ENCODE peak calls at places on chromosomes 16 and 17, in seven cellular contexts. One of them, this sample, is unnamed.

GRCh38 chr16:62014534-62014933 is 21.7 kb downstream of the CDH8 start:
- DNase-seq in GM04504: no peak
- DNase-seq in HFFc6: no peak
- DNase-seq in ELF-1: no peak
- DNase-seq in NCI-H460: no peak
- DNase-seq in Caki2: no peak
- DNase-seq in nephron progenitor cell: no peak
- DNase-seq in this sample: no peak

GRCh38 chr16:4011225-4011939 is 104.9 kb downstream of the ADCY9 start:
- DNase-seq in GM04504: no peak
- DNase-seq in HFFc6: no peak
- DNase-seq in ELF-1: peak
- DNase-seq in NCI-H460: no peak
- DNase-seq in Caki2: no peak
- DNase-seq in nephron progenitor cell: peak
- DNase-seq in this sample: no peak

GRCh38 chr16:11783319-11784047 is 13.6 kb downstream of the ZC3H7A start:
- DNase-seq in GM04504: no peak
- DNase-seq in HFFc6: peak
- DNase-seq in ELF-1: no peak
- DNase-seq in NCI-H460: no peak
- DNase-seq in Caki2: peak
- DNase-seq in nephron progenitor cell: no peak
- DNase-seq in this sample: no peak

GRCh38 chr17:79098282-79098867 is 23.8 kb downstream of the ENGASE start:
- DNase-seq in GM04504: no peak
- DNase-seq in HFFc6: no peak
- DNase-seq in ELF-1: peak
- DNase-seq in NCI-H460: no peak
- DNase-seq in Caki2: no peak
- DNase-seq in nephron progenitor cell: no peak
- DNase-seq in this sample: no peak

GRCh38 chr16:70529051-70529777 is 5.6 kb downstream of the SF3B3 start:
- DNase-seq in GM04504: peak
- DNase-seq in HFFc6: peak
- DNase-seq in ELF-1: no peak
- DNase-seq in NCI-H460: peak
- DNase-seq in Caki2: peak
- DNase-seq in nephron progenitor cell: no peak
- DNase-seq in this sample: peak

GRCh38 chr16:57354311-57354710 is 4.3 kb upstream of the CCL22 start:
- DNase-seq in GM04504: no peak
- DNase-seq in HFFc6: no peak
- DNase-seq in ELF-1: no peak
- DNase-seq in NCI-H460: no peak
- DNase-seq in Caki2: no peak
- DNase-seq in nephron progenitor cell: no peak
- DNase-seq in this sample: no peak

GRCh38 chr16:13957197-13958078 is 37.5 kb downstream of the ERCC4 start:
- DNase-seq in GM04504: peak
- DNase-seq in HFFc6: peak
- DNase-seq in ELF-1: peak
- DNase-seq in NCI-H460: peak
- DNase-seq in Caki2: peak
- DNase-seq in nephron progenitor cell: peak
- DNase-seq in this sample: peak

GRCh38 chr17:64036198-64036922 is 15.9 kb upstream of the ICAM2 start:
- DNase-seq in GM04504: no peak
- DNase-seq in HFFc6: no peak
- DNase-seq in ELF-1: peak
- DNase-seq in NCI-H460: no peak
- DNase-seq in Caki2: no peak
- DNase-seq in nephron progenitor cell: no peak
- DNase-seq in this sample: no peak

GRCh38 chr17:68516732-68517131 is 4.5 kb downstream of the PRKAR1A start:
- DNase-seq in GM04504: no peak
- DNase-seq in HFFc6: no peak
- DNase-seq in ELF-1: no peak
- DNase-seq in NCI-H460: no peak
- DNase-seq in Caki2: no peak
- DNase-seq in nephron progenitor cell: no peak
- DNase-seq in this sample: no peak

GRCh38 chr17:15121426-15121825 is 143.7 kb downstream of the PMP22 start:
- DNase-seq in GM04504: peak
- DNase-seq in HFFc6: no peak
- DNase-seq in ELF-1: no peak
- DNase-seq in NCI-H460: no peak
- DNase-seq in Caki2: no peak
- DNase-seq in nephron progenitor cell: no peak
- DNase-seq in this sample: peak

GRCh38 chr17:1050246-1050995 is 53.5 kb downstream of the TIMM22 start:
- DNase-seq in GM04504: no peak
- DNase-seq in HFFc6: no peak
- DNase-seq in ELF-1: no peak
- DNase-seq in NCI-H460: no peak
- DNase-seq in Caki2: no peak
- DNase-seq in nephron progenitor cell: no peak
- DNase-seq in this sample: no peak

GRCh38 chr17:82528484-82529265 is 9.1 kb downstream of the FOXK2 start:
- DNase-seq in GM04504: peak
- DNase-seq in HFFc6: peak
- DNase-seq in ELF-1: peak
- DNase-seq in NCI-H460: peak
- DNase-seq in Caki2: peak
- DNase-seq in nephron progenitor cell: peak
- DNase-seq in this sample: no peak

GRCh38 chr16:23500212-23500865 is 10.0 kb downstream of the GGA2 start:
- DNase-seq in GM04504: no peak
- DNase-seq in HFFc6: no peak
- DNase-seq in ELF-1: no peak
- DNase-seq in NCI-H460: no peak
- DNase-seq in Caki2: no peak
- DNase-seq in nephron progenitor cell: no peak
- DNase-seq in this sample: no peak

GRCh38 chr17:51734462-51734861 is 424.1 kb downstream of the CA10 start:
- DNase-seq in GM04504: no peak
- DNase-seq in HFFc6: no peak
- DNase-seq in ELF-1: peak
- DNase-seq in NCI-H460: no peak
- DNase-seq in Caki2: no peak
- DNase-seq in nephron progenitor cell: peak
- DNase-seq in this sample: no peak

GRCh38 chr17:50562266-50563094 is 2.0 kb downstream of the CACNA1G start:
- DNase-seq in GM04504: no peak
- DNase-seq in HFFc6: no peak
- DNase-seq in ELF-1: no peak
- DNase-seq in NCI-H460: no peak
- DNase-seq in Caki2: no peak
- DNase-seq in nephron progenitor cell: no peak
- DNase-seq in this sample: no peak

GRCh38 chr16:49649013-49649785 is 206.7 kb downstream of the ZNF423 start:
- DNase-seq in GM04504: no peak
- DNase-seq in HFFc6: no peak
- DNase-seq in ELF-1: no peak
- DNase-seq in NCI-H460: no peak
- DNase-seq in Caki2: no peak
- DNase-seq in nephron progenitor cell: no peak
- DNase-seq in this sample: no peak

GRCh38 chr17:39665642-39666221 is 583 bp downstream of the TCAP start:
- DNase-seq in GM04504: no peak
- DNase-seq in HFFc6: no peak
- DNase-seq in ELF-1: no peak
- DNase-seq in NCI-H460: no peak
- DNase-seq in Caki2: no peak
- DNase-seq in nephron progenitor cell: no peak
- DNase-seq in this sample: no peak

GRCh38 chr17:47872651-47873161 is 21.7 kb upstream of the SP6 start:
- DNase-seq in GM04504: no peak
- DNase-seq in HFFc6: no peak
- DNase-seq in ELF-1: peak
- DNase-seq in NCI-H460: no peak
- DNase-seq in Caki2: no peak
- DNase-seq in nephron progenitor cell: no peak
- DNase-seq in this sample: no peak

GRCh38 chr17:71304498-71305158 is 816.2 kb upstream of the SOX9 start:
- DNase-seq in GM04504: no peak
- DNase-seq in HFFc6: no peak
- DNase-seq in ELF-1: peak
- DNase-seq in NCI-H460: no peak
- DNase-seq in Caki2: no peak
- DNase-seq in nephron progenitor cell: no peak
- DNase-seq in this sample: no peak

GRCh38 chr17:64682261-64683181 is 20.4 kb upstream of the SMURF2 start:
- DNase-seq in GM04504: no peak
- DNase-seq in HFFc6: peak
- DNase-seq in ELF-1: no peak
- DNase-seq in NCI-H460: no peak
- DNase-seq in Caki2: peak
- DNase-seq in nephron progenitor cell: no peak
- DNase-seq in this sample: no peak

GRCh38 chr16:50747206-50747956 is 5.5 kb downstream of the CYLD start:
- DNase-seq in GM04504: no peak
- DNase-seq in HFFc6: no peak
- DNase-seq in ELF-1: no peak
- DNase-seq in NCI-H460: no peak
- DNase-seq in Caki2: no peak
- DNase-seq in nephron progenitor cell: no peak
- DNase-seq in this sample: no peak

GRCh38 chr17:15154618-15155017 is 110.5 kb downstream of the PMP22 start:
- DNase-seq in GM04504: no peak
- DNase-seq in HFFc6: no peak
- DNase-seq in ELF-1: no peak
- DNase-seq in NCI-H460: no peak
- DNase-seq in Caki2: no peak
- DNase-seq in nephron progenitor cell: no peak
- DNase-seq in this sample: no peak

GRCh38 chr17:63993368-63993990 is 4.7 kb upstream of the PRR29 start:
- DNase-seq in GM04504: no peak
- DNase-seq in HFFc6: no peak
- DNase-seq in ELF-1: no peak
- DNase-seq in NCI-H460: no peak
- DNase-seq in Caki2: no peak
- DNase-seq in nephron progenitor cell: no peak
- DNase-seq in this sample: no peak

GRCh38 chr17:77755410-77755963 is 203.0 kb upstream of the TNRC6C start:
- DNase-seq in GM04504: no peak
- DNase-seq in HFFc6: no peak
- DNase-seq in ELF-1: no peak
- DNase-seq in NCI-H460: no peak
- DNase-seq in Caki2: no peak
- DNase-seq in nephron progenitor cell: no peak
- DNase-seq in this sample: no peak

GRCh38 chr17:1651559-1651844 is 1.8 kb upstream of the RILP start:
- DNase-seq in GM04504: no peak
- DNase-seq in HFFc6: no peak
- DNase-seq in ELF-1: no peak
- DNase-seq in NCI-H460: no peak
- DNase-seq in Caki2: no peak
- DNase-seq in nephron progenitor cell: no peak
- DNase-seq in this sample: no peak

GRCh38 chr17:48472485-48473281 is 42.7 kb upstream of the SKAP1 start:
- DNase-seq in GM04504: peak
- DNase-seq in HFFc6: peak
- DNase-seq in ELF-1: peak
- DNase-seq in NCI-H460: no peak
- DNase-seq in Caki2: peak
- DNase-seq in nephron progenitor cell: peak
- DNase-seq in this sample: peak

GRCh38 chr16:12002447-12003006 is 26.0 kb downstream of the SNX29 start:
- DNase-seq in GM04504: peak
- DNase-seq in HFFc6: peak
- DNase-seq in ELF-1: no peak
- DNase-seq in NCI-H460: no peak
- DNase-seq in Caki2: no peak
- DNase-seq in nephron progenitor cell: no peak
- DNase-seq in this sample: no peak

GRCh38 chr17:65523411-65523810 is 38.0 kb downstream of the AXIN2 start:
- DNase-seq in GM04504: no peak
- DNase-seq in HFFc6: no peak
- DNase-seq in ELF-1: no peak
- DNase-seq in NCI-H460: no peak
- DNase-seq in Caki2: no peak
- DNase-seq in nephron progenitor cell: no peak
- DNase-seq in this sample: no peak

GRCh38 chr16:66344533-66345145 is 21.9 kb upstream of the CDH5 start:
- DNase-seq in GM04504: no peak
- DNase-seq in HFFc6: peak
- DNase-seq in ELF-1: no peak
- DNase-seq in NCI-H460: peak
- DNase-seq in Caki2: peak
- DNase-seq in nephron progenitor cell: peak
- DNase-seq in this sample: no peak

GRCh38 chr17:4477286-4477791 is 21.3 kb upstream of the SPNS2 start:
- DNase-seq in GM04504: no peak
- DNase-seq in HFFc6: no peak
- DNase-seq in ELF-1: no peak
- DNase-seq in NCI-H460: no peak
- DNase-seq in Caki2: no peak
- DNase-seq in nephron progenitor cell: no peak
- DNase-seq in this sample: no peak

GRCh38 chr17:45981306-45981705 is 17.7 kb upstream of the STH start:
- DNase-seq in GM04504: no peak
- DNase-seq in HFFc6: no peak
- DNase-seq in ELF-1: no peak
- DNase-seq in NCI-H460: no peak
- DNase-seq in Caki2: no peak
- DNase-seq in nephron progenitor cell: no peak
- DNase-seq in this sample: no peak

GRCh38 chr16:20867585-20867984 is 32.6 kb downstream of the DCUN1D3 start:
- DNase-seq in GM04504: no peak
- DNase-seq in HFFc6: peak
- DNase-seq in ELF-1: no peak
- DNase-seq in NCI-H460: no peak
- DNase-seq in Caki2: no peak
- DNase-seq in nephron progenitor cell: no peak
- DNase-seq in this sample: no peak

GRCh38 chr16:81885976-81886586 is 107.0 kb downstream of the PLCG2 start:
- DNase-seq in GM04504: no peak
- DNase-seq in HFFc6: no peak
- DNase-seq in ELF-1: peak
- DNase-seq in NCI-H460: peak
- DNase-seq in Caki2: peak
- DNase-seq in nephron progenitor cell: peak
- DNase-seq in this sample: no peak

GRCh38 chr16:2815299-2815771 is 1.7 kb upstream of the PRSS21 start:
- DNase-seq in GM04504: no peak
- DNase-seq in HFFc6: no peak
- DNase-seq in ELF-1: no peak
- DNase-seq in NCI-H460: no peak
- DNase-seq in Caki2: no peak
- DNase-seq in nephron progenitor cell: no peak
- DNase-seq in this sample: no peak

GRCh38 chr17:81118308-81119221 is 46.7 kb upstream of the PVALEF start:
- DNase-seq in GM04504: no peak
- DNase-seq in HFFc6: no peak
- DNase-seq in ELF-1: no peak
- DNase-seq in NCI-H460: no peak
- DNase-seq in Caki2: no peak
- DNase-seq in nephron progenitor cell: no peak
- DNase-seq in this sample: no peak